ENCODE peak calls at places on chromosomes 11 and 22, in four cellular contexts. L is OCI-LY7, Y is endothelial cell, S is left ventricle myocardium inferior. G is an unnamed sample.

GRCh38 chr11:67572747-67573419 is 10.7 kb upstream of the GSTP1 start:
- DNase-seq in L (peak; percentile 67), Y (peak; percentile 47), S (no peak), G (peak; percentile 22)

GRCh38 chr11:64792482-64792881 is 10.5 kb downstream of the MAP4K2 start:
- DNase-seq in L (no peak), Y (no peak), S (no peak), G (no peak)

GRCh38 chr22:45246060-45246985 is 5.6 kb upstream of the KIAA0930 start:
- DNase-seq in L (no peak), Y (no peak), S (no peak), G (peak; percentile 91)

GRCh38 chr22:41911292-41911611 is 3.6 kb downstream of the SHISA8 start:
- DNase-seq in L (no peak), Y (no peak), S (no peak), G (no peak)

GRCh38 chr11:66674964-66675602 is 2.6 kb downstream of the RBM4B start:
- DNase-seq in L (peak; percentile 32), Y (no peak), S (no peak), G (no peak)

GRCh38 chr11:79982185-79982584 is 541.4 kb upstream of the TENM4 start:
- DNase-seq in L (no peak), Y (no peak), S (no peak), G (no peak)

GRCh38 chr22:47396515-47396914 is 634.1 kb downstream of the TBC1D22A start:
- DNase-seq in L (no peak), Y (no peak), S (no peak), G (no peak)

GRCh38 chr11:35236667-35237003 is 97.7 kb downstream of the CD44 start:
- DNase-seq in L (no peak), Y (no peak), S (no peak), G (peak; percentile 66)

GRCh38 chr11:13168281-13168680 is 109.3 kb upstream of the BMAL1 start:
- DNase-seq in L (no peak), Y (no peak), S (no peak), G (no peak)

GRCh38 chr11:13184295-13184794 is 93.2 kb upstream of the BMAL1 start:
- DNase-seq in L (no peak), Y (no peak), S (no peak), G (no peak)

GRCh38 chr11:117495357-117495756 is 167.7 kb downstream of the CEP164 start:
- DNase-seq in L (no peak), Y (no peak), S (no peak), G (no peak)

GRCh38 chr22:30823015-30823370 is 128.3 kb downstream of the OSBP2 start:
- DNase-seq in L (no peak), Y (peak; percentile 50), S (no peak), G (no peak)

GRCh38 chr22:29914165-29914564 is 31.2 kb downstream of the MTMR3 start:
- DNase-seq in L (no peak), Y (no peak), S (no peak), G (peak; percentile 75)

GRCh38 chr11:60860943-60861342 is 5.2 kb upstream of the PTGDR2 start:
- DNase-seq in L (no peak), Y (no peak), S (no peak), G (no peak)

GRCh38 chr22:45200862-45201511 is 37.3 kb downstream of the NUP50 start:
- DNase-seq in L (no peak), Y (no peak), S (no peak), G (no peak)

GRCh38 chr22:49994361-49995058 is 18.1 kb downstream of the IL17REL start:
- DNase-seq in L (no peak), Y (no peak), S (no peak), G (no peak)

GRCh38 chr11:116148056-116148455 is 624.7 kb downstream of the BUD13 start:
- DNase-seq in L (peak; percentile 1), Y (no peak), S (no peak), G (no peak)

GRCh38 chr11:133659542-133660201 is 127.4 kb upstream of the OPCML start:
- DNase-seq in L (no peak), Y (no peak), S (no peak), G (no peak)

GRCh38 chr22:50621491-50621880 is 6.5 kb downstream of the ARSA start:
- DNase-seq in L (peak; percentile 70), Y (no peak), S (no peak), G (no peak)

GRCh38 chr11:27064086-27064485 is 23.5 kb downstream of the BBOX1 start:
- DNase-seq in L (no peak), Y (no peak), S (no peak), G (no peak)

GRCh38 chr11:108663154-108663877 is 1.6 kb upstream of the DDX10 start:
- DNase-seq in L (peak; percentile 66), Y (no peak), S (no peak), G (no peak)

GRCh38 chr11:108664241-108664640 is 628 bp upstream of the DDX10 start:
- DNase-seq in L (no peak), Y (no peak), S (no peak), G (no peak)

GRCh38 chr11:108664730-108665525 is at the start of gene DDX10:
- DNase-seq in L (peak; percentile 98), Y (peak; percentile 98), S (peak; percentile 98), G (peak; percentile 98)

GRCh38 chr11:108669261-108669660 is 4.4 kb downstream of the DDX10 start:
- DNase-seq in L (no peak), Y (no peak), S (no peak), G (no peak)

GRCh38 chr11:108666373-108666772 is 1.5 kb downstream of the DDX10 start:
- DNase-seq in L (no peak), Y (no peak), S (no peak), G (no peak)
- TF ChIP-seq CTCF in L (peak; percentile 37), Y (no peak), S (no peak), G (no peak)

DNA sequence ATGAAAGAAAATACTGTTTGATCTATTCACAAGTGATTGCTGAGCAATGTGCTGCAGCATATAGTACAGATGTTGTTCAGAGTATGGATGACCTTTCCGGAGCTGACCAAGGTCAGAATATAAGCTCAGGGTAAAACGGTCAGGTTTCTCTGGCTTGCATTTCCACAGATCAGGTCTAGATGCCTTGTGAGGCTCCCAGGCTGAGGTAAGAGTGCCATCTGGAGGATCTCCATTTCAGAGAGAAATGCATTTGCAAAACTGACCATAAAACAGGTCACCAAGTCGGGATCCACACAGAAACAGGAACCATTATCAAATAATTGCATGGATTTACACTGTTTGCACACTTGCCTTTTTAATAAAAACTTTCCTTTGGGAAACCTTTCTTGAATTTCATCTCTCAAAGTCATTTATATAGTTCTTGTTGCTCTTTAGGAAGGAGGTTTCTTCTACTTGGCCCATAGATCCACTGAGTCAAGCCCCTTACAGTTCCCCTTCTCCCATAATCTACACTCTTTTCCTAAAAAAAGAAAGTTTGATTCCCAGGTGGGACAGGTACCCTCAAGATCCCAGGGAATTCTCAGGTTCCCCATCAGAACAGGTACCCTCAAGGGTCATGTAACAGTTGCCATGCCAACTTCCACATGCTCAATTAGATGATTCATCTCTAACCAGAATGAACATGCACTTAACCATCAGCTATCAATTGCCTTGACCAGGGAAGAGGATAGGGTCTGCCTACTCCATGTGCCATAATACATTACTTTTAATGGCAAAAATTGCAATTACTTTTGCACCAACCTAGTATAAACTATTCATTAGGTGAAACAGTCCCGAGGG is 25.0 kb upstream of the TMPRSS5 start:
- DNase-seq in L (peak; percentile 7), Y (peak; percentile 31), S (no peak), G (peak; percentile 39)
- TF ChIP-seq CTCF in L (peak; percentile 51), Y (no peak), S (peak; percentile 76), G (peak; percentile 58)

DNA sequence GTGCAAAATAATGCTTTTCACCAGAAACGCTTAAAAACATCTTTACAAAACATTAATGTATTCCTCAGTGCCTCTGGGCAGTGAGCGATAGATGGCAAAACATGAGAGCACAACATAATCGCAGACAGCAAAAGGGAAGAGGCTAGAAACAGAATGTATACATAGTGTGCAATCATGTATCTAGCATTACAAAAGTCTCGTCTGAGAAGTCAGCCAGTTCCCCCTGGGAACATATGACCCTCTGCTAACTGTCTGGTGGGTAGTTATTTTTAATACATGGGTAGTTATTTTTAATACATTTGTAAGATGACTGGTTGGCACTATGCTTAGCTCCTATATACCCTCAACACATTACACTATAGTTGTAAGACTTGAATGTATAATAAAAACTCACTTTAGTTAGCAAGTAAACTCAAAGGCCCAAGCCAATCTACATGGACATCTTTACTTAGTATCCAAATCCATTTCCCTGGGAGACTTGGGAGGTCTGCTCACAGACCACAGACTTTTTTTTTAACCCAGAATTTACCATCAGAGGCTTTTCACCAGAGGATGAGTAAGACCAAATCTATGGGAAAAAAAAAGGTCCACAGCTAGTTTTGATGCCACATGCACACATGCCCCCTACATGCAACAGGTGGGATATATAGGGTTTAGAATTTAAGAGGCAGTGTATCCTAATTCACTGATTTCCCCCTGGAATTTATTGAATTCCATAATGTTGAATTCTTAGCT is 71.7 kb downstream of the AMBRA1 start:
- DNase-seq in L (no peak), Y (no peak), S (no peak), G (peak; percentile 22)
- TF ChIP-seq CTCF in L (peak; percentile 63), Y (peak; percentile 45), S (peak; percentile 27), G (peak; percentile 70)

DNA sequence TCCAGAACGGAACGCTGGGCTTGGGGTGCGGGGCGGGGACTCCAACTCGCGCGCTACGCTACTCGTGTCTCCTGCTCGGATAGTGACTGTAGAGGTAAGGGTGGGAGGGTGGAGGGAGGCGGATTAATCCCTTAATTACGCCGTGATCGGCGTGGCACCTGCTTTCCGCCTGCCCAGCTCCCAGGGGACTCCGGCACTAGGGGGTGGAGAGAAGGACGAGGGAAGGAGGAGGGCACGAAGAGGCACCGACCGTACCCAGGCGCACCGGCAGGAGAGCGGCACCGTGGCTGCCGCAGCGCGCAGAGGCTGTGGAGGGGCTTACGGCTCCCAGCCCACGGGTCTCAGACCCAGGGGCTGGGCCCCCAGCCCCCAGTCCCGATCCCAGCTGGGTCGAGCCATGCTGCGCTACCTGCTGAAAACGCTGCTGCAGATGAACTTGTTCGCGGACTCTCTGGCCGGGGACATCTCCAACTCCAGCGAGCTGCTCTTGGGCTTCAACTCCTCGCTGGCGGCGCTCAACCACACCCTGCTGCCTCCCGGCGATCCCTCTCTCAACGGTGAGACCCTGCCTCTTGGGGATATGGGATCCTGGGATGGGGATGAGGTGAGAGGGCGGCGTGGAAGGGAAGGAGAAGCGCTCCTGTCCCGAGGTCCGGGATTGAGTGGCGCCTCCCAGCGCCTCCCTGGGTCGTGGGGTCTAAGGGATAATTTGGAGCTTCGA is at the start of gene ROBO3:
- DNase-seq in L (no peak), Y (no peak), S (no peak), G (no peak)
- TF ChIP-seq CTCF in L (no peak), Y (no peak), S (no peak), G (no peak)

GRCh38 chr11:92740251-92740650 is 229.2 kb upstream of the MTNR1B start:
- DNase-seq in L (no peak), Y (no peak), S (no peak), G (no peak)

GRCh38 chr11:92739020-92739419 is 230.4 kb upstream of the MTNR1B start:
- DNase-seq in L (no peak), Y (no peak), S (no peak), G (no peak)

GRCh38 chr11:92738281-92738680 is 231.2 kb upstream of the MTNR1B start:
- DNase-seq in L (no peak), Y (no peak), S (no peak), G (no peak)

GRCh38 chr11:92735039-92735438 is 234.4 kb upstream of the MTNR1B start:
- DNase-seq in L (no peak), Y (no peak), S (no peak), G (no peak)
- TF ChIP-seq CTCF in L (peak; percentile 46), Y (peak; percentile 53), S (peak; percentile 55), G (peak; percentile 40)